ENCODE peak calls at places on chromosomes 7 and 10, in seven cellular contexts. R, I, S, U, J, W and Q are unnamed samples.
A peak's percentile ranks its signal among the peaks of the same experiment; 100 is the strongest.

GRCh38 chr7:157397751-157398691 is 61.2 kb downstream of the DNAJB6 start:
- DNase-seq in U (peak; percentile 58), J (peak; percentile 66), S (no peak), I (peak; percentile 48), W (no peak), R (peak; percentile 31), Q (peak; percentile 76)

GRCh38 chr10:5070648-5071410 is 23.4 kb upstream of the AKR1C3 start:
- DNase-seq in W (no peak), R (no peak), S (no peak), J (no peak), I (no peak), U (no peak), Q (no peak)

GRCh38 chr7:106220307-106220706 is 64.5 kb downstream of the NAMPT start:
- DNase-seq in S (no peak), R (no peak), I (no peak), W (no peak), J (no peak), U (no peak), Q (no peak)

GRCh38 chr10:1138529-1138928 is 82.3 kb downstream of the WDR37 start:
- DNase-seq in S (no peak), R (no peak), U (no peak), I (no peak), J (no peak), W (no peak), Q (no peak)

GRCh38 chr10:66833861-66834260 is 92.0 kb upstream of the LRRTM3 start:
- DNase-seq in W (no peak), U (no peak), S (no peak), J (no peak), I (no peak), R (no peak), Q (no peak)

GRCh38 chr7:24755096-24755495 is 2.2 kb downstream of the GSDME start:
- DNase-seq in J (no peak), I (no peak), W (no peak), S (no peak), R (no peak), U (no peak), Q (no peak)

GRCh38 chr10:132654708-132655661 is 117.4 kb downstream of the INPP5A start:
- DNase-seq in I (peak; percentile 69), S (peak; percentile 52), R (peak; percentile 54), W (peak; percentile 7), J (peak; percentile 78), U (peak; percentile 68), Q (peak; percentile 50)

GRCh38 chr7:27113991-27114866 is 11.7 kb upstream of the HOXA2 start:
- DNase-seq in W (no peak), U (peak; percentile 55), J (peak; percentile 55), I (no peak), R (no peak), S (no peak), Q (no peak)

GRCh38 chr7:157515342-157516041 is 178.7 kb downstream of the DNAJB6 start:
- DNase-seq in W (no peak), S (no peak), I (peak; percentile 19), R (no peak), J (no peak), U (no peak), Q (no peak)

GRCh38 chr7:4882742-4883351 is 669 bp downstream of the RADIL start:
- DNase-seq in U (peak; percentile 28), S (no peak), W (no peak), J (no peak), R (no peak), I (no peak), Q (no peak)

GRCh38 chr7:138981332-138982203 is at the start of gene KIAA1549:
- DNase-seq in W (peak; percentile 12), R (peak; percentile 15), J (peak; percentile 92), I (peak; percentile 77), S (peak; percentile 27), U (peak; percentile 80), Q (no peak)

GRCh38 chr10:93072225-93072712 is 1.4 kb upstream of the CYP26A1 start:
- DNase-seq in W (no peak), U (no peak), J (no peak), I (no peak), R (no peak), S (no peak), Q (no peak)

GRCh38 chr7:32347244-32347828 is 142.8 kb downstream of the LSM5 start:
- DNase-seq in I (no peak), U (peak; percentile 40), R (peak; percentile 19), W (peak; percentile 19), J (peak; percentile 12), S (no peak), Q (peak; percentile 24)

GRCh38 chr7:141362580-141363435 is 188.4 kb upstream of the AGK start:
- DNase-seq in J (peak; percentile 19), U (no peak), W (no peak), R (no peak), S (no peak), I (no peak), Q (peak; percentile 75)

GRCh38 chr7:13551503-13551902 is 438.0 kb downstream of the ETV1 start:
- DNase-seq in R (no peak), S (no peak), I (no peak), J (no peak), U (peak; percentile 9), W (no peak), Q (no peak)

GRCh38 chr10:56178210-56178609 is 182.8 kb downstream of the ZWINT start:
- DNase-seq in I (no peak), W (no peak), J (no peak), R (no peak), U (no peak), S (no peak), Q (no peak)

GRCh38 chr10:98195132-98195531 is 60.7 kb downstream of the R3HCC1L start:
- DNase-seq in R (no peak), W (no peak), J (no peak), S (no peak), U (no peak), I (no peak), Q (no peak)

GRCh38 chr7:41261081-41261480 is 441.8 kb downstream of the INHBA start:
- DNase-seq in J (no peak), I (no peak), R (no peak), U (no peak), S (no peak), W (no peak), Q (peak; percentile 11)
- H3K27ac ChIP-seq in J (no peak overlapping the region), I (no peak overlapping the region), R (no peak overlapping the region), U (no peak overlapping the region), S (no peak overlapping the region), W (no peak overlapping the region), Q (no peak overlapping the region)

DNA sequence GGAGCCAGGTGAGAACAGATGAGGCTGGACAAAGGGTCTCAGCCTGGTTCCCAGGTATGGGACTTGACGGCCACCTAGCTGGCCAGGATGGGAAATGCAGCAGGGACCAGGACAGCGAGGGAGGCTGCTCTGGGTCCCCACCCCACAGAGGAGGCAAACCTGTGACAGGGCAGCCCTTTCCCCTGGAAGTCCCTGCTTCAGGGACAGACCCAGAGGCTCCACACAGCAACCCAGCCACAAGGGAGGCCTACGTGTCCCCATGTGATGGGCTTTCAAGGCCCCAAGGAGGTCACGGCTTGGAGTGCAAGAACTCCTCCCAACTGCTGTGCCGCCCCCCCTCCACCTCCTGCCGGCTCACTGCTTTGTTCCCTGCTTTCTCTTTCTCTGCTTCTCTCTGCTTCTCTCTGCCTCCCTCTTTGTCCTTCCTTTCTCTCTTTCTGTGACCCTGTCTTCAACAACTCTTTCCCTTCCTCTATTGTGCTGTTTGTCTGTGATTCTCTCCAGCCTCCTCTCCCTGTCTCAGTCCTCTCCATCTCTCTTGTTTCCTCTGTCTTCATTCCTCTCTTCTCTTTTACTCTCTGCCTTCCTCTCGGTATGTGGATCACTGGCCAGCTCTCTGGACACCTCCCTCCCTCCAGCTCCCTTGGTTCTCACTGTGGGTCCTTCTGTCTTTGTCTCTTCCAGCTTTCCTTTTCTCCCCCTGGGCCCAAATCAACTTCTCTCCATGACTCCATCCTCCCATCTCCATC is 9.6 kb upstream of the EIF5AL1 start:
- DNase-seq in S (no peak), J (peak; percentile 50), U (peak; percentile 71), I (no peak), R (no peak), W (no peak), Q (no peak)
- TF ChIP-seq CTCF in S (no peak), J (peak; percentile 58), U (peak; percentile 83), I (peak; percentile 47), R (peak; percentile 36), W (peak; percentile 76), Q (peak; percentile 61)

DNA sequence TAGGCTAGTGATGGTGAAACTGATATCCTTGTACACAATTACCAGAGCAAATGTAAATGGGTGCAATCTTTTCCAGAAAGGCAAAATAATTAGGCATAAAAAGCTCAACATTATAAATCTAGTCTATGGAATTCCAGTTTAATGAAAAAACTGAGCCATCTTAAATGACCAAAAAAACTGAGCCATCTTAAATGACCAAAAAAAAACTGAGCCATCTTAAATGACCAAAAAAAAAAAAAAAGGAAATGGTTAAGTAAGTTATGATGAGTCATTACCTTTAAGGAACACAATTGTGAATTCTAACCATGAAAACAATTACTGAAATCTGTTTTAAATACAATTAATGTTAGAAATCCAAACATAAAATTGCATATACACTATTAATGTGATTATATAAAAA is 25.3 kb downstream of the USP6NL start:
- DNase-seq in R (no peak), S (no peak), I (no peak), W (no peak), J (no peak), U (no peak), Q (no peak)
- H3K27ac ChIP-seq in R (no peak overlapping the region), S (no peak overlapping the region), I (no peak overlapping the region), W (no peak overlapping the region), J (no peak overlapping the region), U (no peak overlapping the region), Q (no peak overlapping the region)

GRCh38 chr10:23657677-23658076 is 218.8 kb downstream of the OTUD1 start:
- DNase-seq in W (no peak), I (no peak), U (no peak), R (no peak), J (no peak), S (no peak), Q (no peak)

DNA sequence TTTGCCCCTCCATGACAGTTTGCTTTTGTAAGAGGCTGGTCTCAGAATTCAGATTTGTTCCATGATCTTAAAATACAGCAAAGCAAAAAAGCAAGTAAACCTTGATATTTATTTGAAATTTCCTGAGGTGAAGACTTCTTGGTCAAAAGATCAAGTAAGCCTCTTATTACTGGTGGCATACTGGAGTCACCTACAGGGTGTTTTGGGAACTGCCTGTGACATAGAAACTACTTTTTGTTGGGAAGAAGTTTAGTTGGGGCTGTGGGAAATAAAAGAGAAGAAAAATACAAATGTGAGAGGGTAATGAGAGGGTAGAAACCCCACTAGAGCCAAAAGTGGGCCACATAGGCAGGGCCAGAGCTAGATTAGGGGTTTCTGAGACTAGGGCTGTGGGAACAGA is 217.9 kb downstream of the OTUD1 start:
- DNase-seq in J (peak; percentile 18), I (no peak), W (no peak), R (no peak), S (no peak), U (peak; percentile 9), Q (no peak)
- TF ChIP-seq CTCF in J (peak; percentile 55), I (peak; percentile 17), W (peak; percentile 20), R (peak; percentile 59), S (peak; percentile 35), U (peak; percentile 25), Q (no peak)